ENCODE peak calls at places on chromosomes 11 and 22, in eight cellular contexts. Z, V, Q, M, H, U, O and J are unnamed samples.

GRCh38 chr11:119206512-119207299 is 567 bp downstream of the CBL start:
- DNase-seq in Z (peak; percentile 75), V (no peak), Q (no peak), M (peak; percentile 21), H (peak; percentile 93), U (peak; percentile 67), O (peak; percentile 39), J (peak; percentile 19)

GRCh38 chr11:62539238-62539925 is 7.2 kb downstream of the AHNAK start:
- DNase-seq in Z (peak; percentile 7), V (peak; percentile 92), Q (peak; percentile 63), M (peak; percentile 93), H (no peak), U (peak; percentile 90), O (no peak), J (peak; percentile 93)

GRCh38 chr11:102079625-102080024 is 30.6 kb upstream of the YAP1 start:
- DNase-seq in Z (no peak), V (no peak), Q (no peak), M (no peak), H (no peak), U (no peak), O (no peak), J (no peak)

GRCh38 chr11:87456499-87456898 is 418.8 kb downstream of the TMEM135 start:
- DNase-seq in Z (no peak), V (no peak), Q (no peak), M (no peak), H (no peak), U (no peak), O (no peak), J (no peak)

GRCh38 chr22:28882878-28883656 is at the start of gene ZNRF3:
- DNase-seq in Z (peak; percentile 97), V (peak; percentile 98), Q (peak; percentile 95), M (peak; percentile 97), H (peak; percentile 97), U (peak; percentile 92), O (peak; percentile 87), J (peak; percentile 89)

GRCh38 chr11:19656140-19656541 is 56.5 kb upstream of the NAV2 start:
- DNase-seq in Z (no peak), V (no peak), Q (no peak), M (no peak), H (no peak), U (no peak), O (no peak), J (no peak)

GRCh38 chr22:39080052-39080762 is 3.1 kb downstream of the APOBEC3G start:
- DNase-seq in Z (no peak), V (no peak), Q (no peak), M (no peak), H (peak; percentile 77), U (no peak), O (no peak), J (no peak)

GRCh38 chr11:39910087-39910486 is 1549.4 kb downstream of the LRRC4C start:
- DNase-seq in Z (no peak), V (no peak), Q (no peak), M (no peak), H (no peak), U (no peak), O (no peak), J (no peak)

GRCh38 chr11:17393472-17393871 is 5.0 kb upstream of the KCNJ11 start:
- DNase-seq in Z (no peak), V (no peak), Q (no peak), M (no peak), H (peak; percentile 71), U (no peak), O (no peak), J (no peak)

GRCh38 chr11:71988050-71988449 is 10.7 kb upstream of the IL18BP start:
- DNase-seq in Z (no peak), V (no peak), Q (no peak), M (peak; percentile 86), H (no peak), U (no peak), O (no peak), J (peak; percentile 83)

GRCh38 chr22:35379146-35379993 is 1.5 kb upstream of the HMOX1 start:
- DNase-seq in Z (no peak), V (no peak), Q (no peak), M (no peak), H (no peak), U (no peak), O (no peak), J (no peak)

GRCh38 chr22:47408409-47408808 is 646.0 kb downstream of the TBC1D22A start:
- DNase-seq in Z (no peak), V (peak; percentile 74), Q (no peak), M (no peak), H (no peak), U (no peak), O (no peak), J (no peak)

GRCh38 chr11:92909214-92909613 is 60.2 kb upstream of the MTNR1B start:
- DNase-seq in Z (no peak), V (no peak), Q (no peak), M (no peak), H (no peak), U (no peak), O (no peak), J (no peak)
- TF ChIP-seq CTCF in Z (no peak), V (no peak), Q (no peak), M (no peak), H (no peak), U (no peak), O (no peak), J (no peak)

GRCh38 chr11:75585271-75585670 is 23.2 kb downstream of the SERPINH1 start:
- DNase-seq in Z (no peak), V (no peak), Q (no peak), M (no peak), H (no peak), U (no peak), O (no peak), J (no peak)

GRCh38 chr11:75579841-75580240 is 17.8 kb downstream of the SERPINH1 start:
- DNase-seq in Z (no peak), V (no peak), Q (no peak), M (no peak), H (no peak), U (no peak), O (no peak), J (no peak)

GRCh38 chr11:75583710-75584658 is 21.9 kb downstream of the SERPINH1 start:
- DNase-seq in Z (peak; percentile 86), V (no peak), Q (peak; percentile 39), M (peak; percentile 79), H (peak; percentile 82), U (peak; percentile 84), O (peak; percentile 29), J (peak; percentile 72)

GRCh38 chr11:75582461-75582934 is 20.4 kb downstream of the SERPINH1 start:
- DNase-seq in Z (no peak), V (no peak), Q (no peak), M (no peak), H (no peak), U (no peak), O (no peak), J (no peak)

GRCh38 chr11:75582935-75583709 is 21.1 kb downstream of the SERPINH1 start:
- DNase-seq in Z (peak; percentile 90), V (peak; percentile 92), Q (peak; percentile 46), M (peak; percentile 73), H (peak; percentile 91), U (peak; percentile 76), O (peak; percentile 28), J (peak; percentile 48)
- TF ChIP-seq CTCF in Z (peak; percentile 51), V (peak; percentile 40), Q (no peak), M (peak; percentile 50), H (peak; percentile 28), U (peak; percentile 52), O (no peak), J (no peak)

DNA sequence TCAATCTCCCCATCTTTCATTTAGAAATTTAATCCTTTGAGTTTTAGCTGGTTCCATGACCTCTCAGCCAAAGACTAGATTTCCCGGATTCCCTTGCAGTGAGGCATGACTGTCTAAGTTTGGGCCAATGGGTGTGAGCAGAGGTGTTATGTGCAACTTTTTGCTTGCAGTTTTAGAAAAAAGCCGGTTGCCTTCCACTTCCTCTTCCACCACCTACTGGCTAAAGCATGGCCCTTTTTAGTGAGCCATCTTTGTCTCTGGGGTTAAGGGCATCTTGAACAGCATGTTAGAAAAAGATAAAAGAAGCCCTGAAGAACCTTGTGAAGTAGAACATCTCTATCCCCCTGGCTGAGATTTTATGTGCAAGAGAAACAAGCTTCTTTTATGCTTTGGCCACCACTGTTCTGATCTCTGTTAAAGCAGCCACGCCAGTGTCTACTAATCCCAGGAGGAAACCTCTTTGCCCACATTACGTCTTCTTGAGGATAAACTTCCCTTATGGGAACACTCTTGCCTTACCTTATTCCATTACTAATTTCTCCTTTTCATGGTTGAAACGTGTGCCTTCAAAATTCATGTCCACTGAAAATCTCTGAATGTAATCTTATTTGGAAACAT is 279.9 kb downstream of the TENM4 start:
- DNase-seq in Z (peak; percentile 46), V (no peak), Q (no peak), M (peak; percentile 32), H (no peak), U (no peak), O (no peak), J (peak; percentile 60)
- TF ChIP-seq CTCF in Z (peak; percentile 64), V (peak; percentile 61), Q (no peak), M (peak; percentile 55), H (no peak), U (peak; percentile 28), O (no peak), J (peak; percentile 53)

DNA sequence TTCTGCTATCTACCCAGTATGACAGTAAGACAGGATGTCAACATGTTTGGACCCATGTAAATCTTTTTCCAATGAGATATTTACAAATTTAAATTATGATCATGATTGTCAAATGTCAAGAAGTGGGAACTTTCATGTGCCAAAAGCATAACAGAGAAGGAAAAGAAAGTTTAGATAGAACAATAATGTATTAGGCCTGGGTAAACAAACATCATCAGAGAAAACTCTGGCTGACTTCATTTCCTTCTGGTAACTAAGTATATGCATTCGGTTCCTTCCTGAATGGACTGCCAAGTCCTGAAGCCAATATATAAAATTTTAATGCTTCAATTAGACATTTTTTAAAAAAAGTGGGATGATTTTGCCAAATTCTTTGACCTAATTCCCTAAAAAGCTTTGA is 16.5 kb downstream of the RNF141 start:
- DNase-seq in Z (no peak), V (no peak), Q (no peak), M (peak; percentile 10), H (no peak), U (no peak), O (no peak), J (no peak)
- TF ChIP-seq CTCF in Z (no peak), V (no peak), Q (no peak), M (no peak), H (no peak), U (no peak), O (no peak), J (no peak)

DNA sequence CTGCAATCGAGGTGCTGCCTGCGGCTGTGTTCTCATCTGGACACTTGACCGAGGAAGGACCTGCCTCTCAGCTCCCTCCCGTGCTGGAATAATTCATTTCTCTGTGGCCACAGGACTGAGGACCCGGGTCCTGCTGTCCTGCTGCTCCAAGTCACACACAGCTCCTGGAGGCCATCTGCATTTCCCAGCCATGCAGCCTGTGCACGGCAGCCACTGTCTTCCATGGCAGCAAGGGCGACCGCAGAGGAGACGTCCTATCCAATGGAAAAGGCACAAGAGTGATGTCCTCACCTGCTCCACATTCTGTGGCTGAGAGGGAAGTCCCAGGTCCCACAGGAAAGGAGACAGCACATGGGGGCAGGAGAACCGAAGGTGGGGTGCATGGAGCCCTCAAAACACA is 495.8 kb downstream of the BRD1 start:
- DNase-seq in Z (no peak), V (peak; percentile 65), Q (peak; percentile 20), M (no peak), H (peak; percentile 50), U (no peak), O (no peak), J (no peak)
- TF ChIP-seq CTCF in Z (no peak), V (no peak), Q (no peak), M (no peak), H (no peak), U (no peak), O (no peak), J (no peak)